ENCODE peak calls at places on chromosomes 12 and 14, in six cellular contexts. V, S, C, U, L and A are unnamed samples.

GRCh38 chr12:57898308-57898970 is 42.9 kb upstream of the ATP23 start:
- DNase-seq in V (no peak), S (no peak), L (no peak), C (no peak), U (no peak), A (peak; percentile 26)

GRCh38 chr12:87953257-87953860 is 75.8 kb downstream of the C12orf50 start:
- DNase-seq in V (peak; percentile 14), S (peak; percentile 30), L (no peak), C (no peak), U (peak; percentile 72), A (peak; percentile 60)

GRCh38 chr14:74952195-74952665 is 3.2 kb downstream of the PGF start:
- DNase-seq in L (no peak), S (no peak), V (no peak), C (no peak), U (no peak), A (no peak)

GRCh38 chr14:64279719-64280668 is 14.2 kb downstream of the ESR2 start:
- DNase-seq in U (no peak), V (no peak), L (peak; percentile 27), S (no peak), C (no peak), A (no peak)

GRCh38 chr12:65741662-65742480 is 82.4 kb upstream of the HMGA2 start:
- DNase-seq in V (no peak), L (peak; percentile 13), C (no peak), U (no peak), S (no peak), A (no peak)

GRCh38 chr14:98548071-98548686 is 723.8 kb downstream of the BCL11B start:
- DNase-seq in S (no peak), U (no peak), V (no peak), C (no peak), L (peak; percentile 24), A (no peak)

GRCh38 chr12:29110506-29111442 is 38.3 kb upstream of the FAR2 start:
- DNase-seq in L (no peak), S (no peak), V (no peak), C (no peak), U (no peak), A (no peak)

GRCh38 chr14:35366048-35366428 is 38.5 kb downstream of the NFKBIA start:
- DNase-seq in C (no peak), L (peak; percentile 63), V (no peak), S (no peak), U (no peak), A (no peak)

GRCh38 chr12:108642899-108643654 is 9.4 kb upstream of the SELPLG start:
- DNase-seq in V (no peak), U (no peak), C (no peak), S (no peak), L (no peak), A (no peak)

GRCh38 chr12:92955997-92956663 is 27.0 kb upstream of the EEA1 start:
- DNase-seq in L (no peak), U (no peak), S (peak; percentile 68), V (no peak), C (no peak), A (no peak)

GRCh38 chr12:89456565-89456964 is 68.0 kb downstream of the GALNT4 start:
- DNase-seq in L (no peak), V (no peak), U (no peak), C (no peak), S (no peak), A (no peak)

GRCh38 chr12:113477842-113478215 is 6.2 kb upstream of the LHX5 start:
- DNase-seq in S (no peak), L (no peak), U (no peak), V (no peak), C (no peak), A (no peak)

GRCh38 chr12:111396726-111397445 is 8.8 kb upstream of the SH2B3 start:
- DNase-seq in L (peak; percentile 93), C (peak; percentile 77), V (peak; percentile 26), U (peak; percentile 94), S (no peak), A (peak; percentile 85)

GRCh38 chr14:104703269-104703668 is 13.9 kb downstream of the INF2 start:
- DNase-seq in V (no peak), S (no peak), C (no peak), L (no peak), U (no peak), A (no peak)

GRCh38 chr12:100668939-100669536 is 95.6 kb downstream of the GAS2L3 start:
- DNase-seq in L (peak; percentile 64), C (no peak), S (no peak), U (peak; percentile 87), V (peak; percentile 3), A (peak; percentile 58)

GRCh38 chr14:104397956-104398355 is 181.6 kb upstream of the C14orf180 start:
- DNase-seq in C (no peak), S (no peak), V (no peak), L (no peak), U (no peak), A (no peak)

GRCh38 chr12:54977155-54977554 is 7.4 kb downstream of the TESPA1 start:
- DNase-seq in V (no peak), L (no peak), C (no peak), S (peak; percentile 69), U (no peak), A (no peak)

GRCh38 chr14:20632831-20633771 is 8.4 kb downstream of the OR6S1 start:
- DNase-seq in V (peak; percentile 55), S (peak; percentile 72), U (peak; percentile 91), L (peak; percentile 71), C (no peak), A (peak; percentile 78)

GRCh38 chr12:130706311-130706710 is 9.8 kb downstream of the RIMBP2 start:
- DNase-seq in S (no peak), V (no peak), C (no peak), L (no peak), U (no peak), A (no peak)

GRCh38 chr14:60353410-60353809 is 104.4 kb downstream of the PPM1A start:
- DNase-seq in S (no peak), L (no peak), C (no peak), U (no peak), V (no peak), A (no peak)

GRCh38 chr12:62250671-62251608 is 9.3 kb upstream of the USP15 start:
- DNase-seq in U (no peak), L (no peak), C (no peak), S (peak; percentile 35), V (peak; percentile 24), A (no peak)